ENCODE peak calls at places on chromosomes 6 and 20, in four cellular contexts. X is gastrocnemius medialis, H is AG04450, I is AG10803. N is an unnamed sample.

GRCh38 chr6:144294016-144294415 is 8.9 kb downstream of the UTRN start:
- DNase-seq in X (no peak), H (peak; percentile 46), I (peak; percentile 93), N (peak; percentile 61)

GRCh38 chr6:117655380-117655779 is 19.9 kb upstream of the NUS1 start:
- DNase-seq in X (no peak), H (no peak), I (no peak), N (no peak)

GRCh38 chr20:20017852-20018245 is 687 bp downstream of the NAA20 start:
- DNase-seq in X (no peak), H (no peak), I (no peak), N (no peak)

GRCh38 chr6:80388515-80388914 is 282.0 kb downstream of the BCKDHB start:
- DNase-seq in X (no peak), H (no peak), I (no peak), N (no peak)

GRCh38 chr20:50385733-50386640 is 124.2 kb upstream of the PTPN1 start:
- DNase-seq in X (no peak), H (no peak), I (no peak), N (no peak)

GRCh38 chr20:4613184-4613583 is 108.5 kb upstream of the PRND start:
- DNase-seq in X (no peak), H (no peak), I (peak; percentile 42), N (no peak)

GRCh38 chr6:52566201-52566600 is 10.7 kb downstream of the TRAM2 start:
- DNase-seq in X (no peak), H (no peak), I (no peak), N (no peak)

GRCh38 chr6:3904518-3904917 is 55.3 kb downstream of the FAM50B start:
- DNase-seq in X (no peak), H (no peak), I (no peak), N (no peak)

GRCh38 chr20:62605236-62605948 is 36.9 kb upstream of the SLCO4A1 start:
- DNase-seq in X (no peak), H (no peak), I (no peak), N (no peak)

GRCh38 chr6:156776470-156776840 is 723 bp upstream of the ARID1B start:
- DNase-seq in X (no peak), H (no peak), I (no peak), N (no peak)

GRCh38 chr20:2900845-2901592 is 27.7 kb downstream of the PTPRA start:
- DNase-seq in X (no peak), H (no peak), I (no peak), N (no peak)

GRCh38 chr6:43290905-43291355 is 7.1 kb upstream of the SLC22A7 start:
- DNase-seq in X (no peak), H (no peak), I (no peak), N (no peak)

GRCh38 chr6:139161817-139162284 is 27.0 kb downstream of the HECA start:
- DNase-seq in X (no peak), H (no peak), I (no peak), N (no peak)

GRCh38 chr6:38503940-38504682 is 135.6 kb downstream of the BTBD9 start:
- DNase-seq in X (no peak), H (no peak), I (no peak), N (peak; percentile 25)

GRCh38 chr6:25995507-25995906 is 32.9 kb downstream of the TRIM38 start:
- DNase-seq in X (no peak), H (no peak), I (peak; percentile 11), N (no peak)

GRCh38 chr20:667351-668034 is 8.1 kb downstream of the SCRT2 start:
- DNase-seq in X (peak; percentile 48), H (no peak), I (no peak), N (no peak)

GRCh38 chr20:2093200-2093781 is 8.3 kb upstream of the STK35 start:
- DNase-seq in X (no peak), H (no peak), I (no peak), N (no peak)

GRCh38 chr6:134379086-134379485 is 61.2 kb upstream of the SGK1 start:
- DNase-seq in X (no peak), H (no peak), I (no peak), N (no peak)

GRCh38 chr20:53013847-53014246 is 41.7 kb downstream of the TSHZ2 start:
- DNase-seq in X (no peak), H (no peak), I (no peak), N (no peak)

GRCh38 chr20:51532577-51533191 is 9.8 kb downstream of the NFATC2 start:
- DNase-seq in X (peak; percentile 46), H (no peak), I (peak; percentile 71), N (no peak)

GRCh38 chr6:76774750-76775396 is 688.4 kb downstream of the HTR1B start:
- DNase-seq in X (no peak), H (no peak), I (no peak), N (no peak)

GRCh38 chr6:109260126-109260525 is 122.1 kb downstream of the CD164 start:
- DNase-seq in X (no peak), H (peak; percentile 8), I (peak; percentile 60), N (no peak)

GRCh38 chr20:14865169-14865568 is 527.8 kb upstream of the FLRT3 start:
- DNase-seq in X (no peak), H (no peak), I (no peak), N (peak; percentile 36)

GRCh38 chr6:137056121-137056880 is 11.5 kb upstream of the IL20RA start:
- DNase-seq in X (no peak), H (no peak), I (no peak), N (no peak)

GRCh38 chr20:58524814-58525213 is 9.6 kb upstream of the APCDD1L start:
- DNase-seq in X (no peak), H (peak; percentile 44), I (peak; percentile 86), N (no peak)

GRCh38 chr20:52160049-52160448 is 31.5 kb downstream of the ZFP64 start:
- DNase-seq in X (no peak), H (no peak), I (no peak), N (no peak)

DNA sequence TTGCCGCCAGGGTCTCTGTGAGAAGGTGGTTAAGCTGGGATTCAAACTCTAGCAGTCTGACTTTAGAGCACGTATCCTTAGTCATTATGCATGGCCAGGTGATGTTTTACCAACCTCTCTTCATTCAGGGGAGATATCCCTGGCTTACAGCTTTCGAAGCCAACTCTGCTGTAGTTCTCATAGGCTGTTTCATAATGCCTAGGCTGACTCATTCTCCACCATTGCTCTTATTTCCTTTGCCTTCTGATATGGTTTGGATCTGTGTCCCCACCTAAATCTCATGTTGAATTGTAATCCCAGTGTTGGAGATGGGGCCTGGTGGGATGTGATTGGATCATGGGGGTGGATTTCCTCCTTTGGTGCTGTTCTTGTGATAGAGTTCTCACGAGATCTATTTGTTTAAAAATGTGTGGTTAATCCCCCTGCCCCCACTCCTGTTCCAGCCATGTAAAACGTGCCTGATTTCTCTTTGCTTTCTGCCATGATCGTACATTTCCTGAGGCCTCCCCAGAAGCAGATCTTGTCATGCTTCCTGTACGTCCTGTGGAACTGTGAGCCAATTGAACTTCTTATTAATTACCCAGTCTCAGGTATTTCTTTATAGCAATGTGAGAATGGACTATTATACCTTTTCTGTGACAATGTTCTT is 94.6 kb upstream of the MAN1A1 start:
- DNase-seq in X (no peak), H (no peak), I (peak; percentile 11), N (no peak)
- H3K4me3 ChIP-seq in X (no peak overlapping the region), H (no peak overlapping the region), I (no peak overlapping the region), N (no peak overlapping the region)

GRCh38 chr6:12083763-12084162 is 71.7 kb downstream of the HIVEP1 start:
- DNase-seq in X (no peak), H (no peak), I (peak; percentile 29), N (no peak)
- H3K4me3 ChIP-seq in X (no peak overlapping the region), H (no peak overlapping the region), I (no peak overlapping the region), N (no peak overlapping the region)

GRCh38 chr6:17281497-17282481 is 628 bp downstream of the RBM24 start:
- DNase-seq in X (no peak), H (no peak), I (peak; percentile 50), N (no peak)

GRCh38 chr6:17280138-17280537 is 1.0 kb upstream of the RBM24 start:
- DNase-seq in X (no peak), H (no peak), I (no peak), N (no peak)

GRCh38 chr6:17281100-17281496 is at the start of gene RBM24:
- DNase-seq in X (peak; percentile 64), H (peak; percentile 49), I (peak; percentile 81), N (no peak)

GRCh38 chr6:17280552-17281090 is 540 bp upstream of the RBM24 start:
- DNase-seq in X (peak; percentile 86), H (no peak), I (peak; percentile 37), N (no peak)

GRCh38 chr6:17283074-17283473 is 1.9 kb downstream of the RBM24 start:
- DNase-seq in X (no peak), H (no peak), I (no peak), N (no peak)
- H3K4me3 ChIP-seq in X (peak overlapping the region; percentile 74), H (peak overlapping the region; percentile 91), I (peak overlapping the region; percentile 92), N (peak overlapping the region; percentile 84)

GRCh38 chr6:34793877-34794276 is 2.0 kb downstream of the BLTP3A start:
- DNase-seq in X (no peak), H (no peak), I (no peak), N (no peak)
- H3K4me3 ChIP-seq in X (no peak overlapping the region), H (no peak overlapping the region), I (no peak overlapping the region), N (no peak overlapping the region)

GRCh38 chr20:25271486-25272222 is 23.8 kb downstream of the PYGB start:
- DNase-seq in X (no peak), H (no peak), I (no peak), N (no peak)
- H3K4me3 ChIP-seq in X (no peak overlapping the region), H (no peak overlapping the region), I (no peak overlapping the region), N (no peak overlapping the region)

GRCh38 chr20:21706345-21707195 is 1.1 kb downstream of the PAX1 start:
- DNase-seq in X (no peak), H (no peak), I (no peak), N (no peak)
- H3K4me3 ChIP-seq in X (peak overlapping the region; percentile 36), H (no peak overlapping the region), I (no peak overlapping the region), N (no peak overlapping the region)

GRCh38 chr6:165988757-165989456 is 178.7 kb downstream of the TBXT start:
- DNase-seq in X (no peak), H (no peak), I (no peak), N (no peak)
- H3K4me3 ChIP-seq in X (peak overlapping the region; percentile 56), H (peak overlapping the region; percentile 70), I (peak overlapping the region; percentile 64), N (peak overlapping the region; percentile 52)

GRCh38 chr6:31197559-31198305 is 27.2 kb upstream of the POU5F1 start:
- DNase-seq in X (peak; percentile 91), H (no peak), I (peak; percentile 66), N (no peak)

GRCh38 chr6:31204751-31205145 is 34.3 kb upstream of the POU5F1 start:
- DNase-seq in X (no peak), H (no peak), I (peak; percentile 28), N (no peak)

GRCh38 chr6:31205638-31206037 is 35.2 kb upstream of the POU5F1 start:
- DNase-seq in X (no peak), H (no peak), I (no peak), N (no peak)

GRCh38 chr6:31203345-31203979 is 33.0 kb upstream of the POU5F1 start:
- DNase-seq in X (peak; percentile 33), H (no peak), I (no peak), N (no peak)

GRCh38 chr6:31202259-31203166 is 32.0 kb upstream of the POU5F1 start:
- DNase-seq in X (no peak), H (no peak), I (no peak), N (no peak)
- H3K4me3 ChIP-seq in X (no peak overlapping the region), H (no peak overlapping the region), I (no peak overlapping the region), N (no peak overlapping the region)

GRCh38 chr20:6708010-6708409 is 59.5 kb upstream of the BMP2 start:
- DNase-seq in X (peak; percentile 22), H (peak; percentile 67), I (peak; percentile 42), N (peak; percentile 45)
- H3K4me3 ChIP-seq in X (no peak overlapping the region), H (no peak overlapping the region), I (no peak overlapping the region), N (no peak overlapping the region)

N was measured in skeletal muscle cell.